ENCODE peak calls at places on chromosomes 12 and 14, in ten cellular contexts. H is stimulated activated CD8-positive, alpha-beta memory T cell treated with anti-CD3 and anti-CD28 coated beads, Interleukin-2, amount 100 ng/mL, for 1 hour; W is stimulated activated naive CD8-positive, alpha-beta T cell treated with anti-CD3 and anti-CD28 coated beads, Interleukin-15, amount 100 ng/mL, for 72 hours; L is hypothalamus; C is ovary; K is posterior cingulate gyrus; I is right lobe of liver; U is NCI-H1417; B is memory B cell; N is left colon. S is an unnamed sample.

GRCh38 chr12:125418902-125419564 is 353.8 kb downstream of the AACS start:
- DNase-seq in N (no peak), C (no peak), W (no peak), H (no peak), U (no peak), B (no peak), K (no peak), I (no peak), L (no peak), S (no peak)

GRCh38 chr12:1798734-1799067 is 21.7 kb upstream of the LRTM2 start:
- DNase-seq in W (no peak), L (no peak), U (no peak), C (no peak), K (peak), I (peak), N (no peak), H (no peak), B (no peak), S (no peak)

GRCh38 chr12:120247621-120248030 is 17.9 kb downstream of the PXN start:
- DNase-seq in K (no peak), W (no peak), L (no peak), U (no peak), B (no peak), C (no peak), N (no peak), I (no peak), H (no peak), S (no peak)

GRCh38 chr14:79465651-79466050 is 745.7 kb downstream of the DIO2 start:
- DNase-seq in C (no peak), B (no peak), L (no peak), I (no peak), U (no peak), K (no peak), N (no peak), W (no peak), H (no peak), S (no peak)

GRCh38 chr12:116916714-116917114 is 6.0 kb downstream of the FBXW8 start:
- DNase-seq in C (no peak), B (peak), W (peak), U (no peak), H (peak), L (no peak), I (no peak), N (peak), K (no peak), S (no peak)

GRCh38 chr14:51873221-51873893 is 12.9 kb downstream of the GNG2 start:
- DNase-seq in C (no peak), W (peak), K (no peak), N (no peak), B (peak), L (no peak), H (no peak), I (no peak), U (peak), S (no peak)

GRCh38 chr12:24494401-24494800 is 454.5 kb downstream of the BCAT1 start:
- DNase-seq in B (no peak), H (no peak), N (no peak), C (no peak), L (no peak), I (no peak), K (no peak), U (no peak), W (no peak), S (no peak)

GRCh38 chr14:95220663-95221231 is 63.4 kb upstream of the DICER1 start:
- DNase-seq in W (no peak), H (no peak), N (no peak), I (no peak), B (no peak), C (no peak), K (no peak), L (no peak), U (no peak), S (no peak)

GRCh38 chr14:83419420-83419819 is 1885.8 kb upstream of the SEL1L start:
- DNase-seq in H (no peak), I (no peak), B (no peak), N (peak), K (no peak), U (peak), C (no peak), W (no peak), L (no peak), S (no peak)

GRCh38 chr12:2057041-2057792 is 4.4 kb downstream of the CACNA1C start:
- DNase-seq in I (no peak), L (peak), C (peak), K (peak), H (peak), U (peak), B (peak), W (peak), N (peak), S (peak)

GRCh38 chr12:127625372-127625771 is 641.6 kb upstream of the TMEM132C start:
- DNase-seq in C (no peak), N (no peak), H (no peak), B (no peak), K (no peak), L (no peak), W (no peak), I (no peak), U (no peak), S (no peak)

GRCh38 chr12:93894391-93895095 is 217.4 kb downstream of the CRADD start:
- DNase-seq in L (peak), B (no peak), K (peak), W (no peak), H (no peak), I (no peak), U (no peak), N (peak), C (peak), S (no peak)

GRCh38 chr14:73634333-73634833 is 10.4 kb upstream of the DNAL1 start:
- DNase-seq in H (no peak), I (peak), K (peak), B (no peak), N (peak), W (peak), L (no peak), C (peak), U (peak), S (no peak)

GRCh38 chr14:95515080-95515489 is 1.4 kb downstream of the SYNE3 start:
- DNase-seq in H (no peak), N (no peak), I (no peak), C (peak), W (no peak), U (peak), B (no peak), L (no peak), K (peak), S (no peak)

GRCh38 chr14:85533821-85534271 is 3.9 kb downstream of the FLRT2 start:
- DNase-seq in N (peak), K (no peak), I (no peak), C (peak), L (no peak), U (peak), B (no peak), W (no peak), H (no peak), S (peak)

GRCh38 chr14:99733551-99734405 is 49.7 kb downstream of the CYP46A1 start:
- DNase-seq in W (no peak), L (no peak), C (peak), B (no peak), I (peak), U (no peak), H (no peak), K (peak), N (no peak), S (no peak)

GRCh38 chr14:90965765-90966164 is 94.7 kb downstream of the RPS6KA5 start:
- DNase-seq in B (no peak), H (no peak), I (no peak), C (no peak), L (no peak), N (no peak), K (no peak), U (no peak), W (no peak), S (no peak)

GRCh38 chr12:75481013-75481705 is 604 bp downstream of the GLIPR1 start:
- DNase-seq in W (no peak), B (no peak), K (no peak), C (no peak), U (no peak), L (no peak), H (no peak), N (no peak), I (no peak), S (no peak)

GRCh38 chr14:89186850-89187376 is 230.1 kb downstream of the FOXN3 start:
- DNase-seq in I (no peak), N (no peak), K (no peak), B (no peak), H (no peak), C (peak), W (no peak), L (no peak), U (no peak), S (no peak)

GRCh38 chr12:89525002-89525823 is 617 bp upstream of the GALNT4 start:
- DNase-seq in C (peak), N (peak), U (peak), H (no peak), I (peak), W (no peak), L (no peak), B (peak), K (peak), S (no peak)

S was measured in HAP-1.